ENCODE peak calls at places on chromosome 21, in four cellular contexts. O is T-cell, N is kidney tubule cell, J is G401. M is an unnamed sample.

GRCh38 chr21:34965200-34966174 is 83.6 kb downstream of the RUNX1 start:
- DNase-seq in O (no peak), N (peak; percentile 63), J (no peak), M (no peak)

GRCh38 chr21:46079357-46080170 is 18.3 kb upstream of the COL6A2 start:
- DNase-seq in J (no peak), O (no peak), N (no peak), M (peak; percentile 11)

GRCh38 chr21:42089093-42089631 is 18.0 kb downstream of the UMODL1 start:
- DNase-seq in N (no peak), J (no peak), O (no peak), M (no peak)

GRCh38 chr21:29372063-29372802 is 73.5 kb downstream of the BACH1 start:
- DNase-seq in J (peak; percentile 82), N (peak; percentile 75), O (peak; percentile 18), M (peak; percentile 45)

GRCh38 chr21:34669149-34669879 is 520 bp downstream of the CLIC6 start:
- DNase-seq in J (no peak), N (peak; percentile 25), O (peak; percentile 6), M (no peak)

GRCh38 chr21:39319814-39320332 is 6.4 kb upstream of the BRWD1 start:
- DNase-seq in J (no peak), O (no peak), N (no peak), M (no peak)

GRCh38 chr21:35559128-35559831 is 501.0 kb downstream of the SETD4 start:
- DNase-seq in J (no peak), N (peak; percentile 12), O (no peak), M (no peak)

GRCh38 chr21:37899141-37899540 is 17.1 kb downstream of the KCNJ6 start:
- DNase-seq in J (no peak), N (no peak), O (no peak), M (no peak)

GRCh38 chr21:17560377-17560776 is 47.5 kb downstream of the CXADR start:
- DNase-seq in J (no peak), O (no peak), N (no peak), M (no peak)

GRCh38 chr21:38679531-38679930 is 126.2 kb upstream of the ETS2 start:
- DNase-seq in J (no peak), O (no peak), N (peak; percentile 81), M (no peak)

GRCh38 chr21:32611471-32611997 is 643 bp downstream of the CFAP298 start:
- DNase-seq in J (no peak), O (peak; percentile 20), N (peak; percentile 49), M (peak; percentile 48)

GRCh38 chr21:45772180-45772579 is 128.7 kb downstream of the PCBP3 start:
- DNase-seq in O (no peak), N (no peak), J (no peak), M (no peak)

GRCh38 chr21:38179504-38179900 is 77.3 kb upstream of the KCNJ15 start:
- DNase-seq in N (peak; percentile 11), O (no peak), J (no peak), M (no peak)

GRCh38 chr21:44416193-44416592 is 39.1 kb upstream of the LRRC3 start:
- DNase-seq in J (no peak), N (no peak), O (no peak), M (no peak)

GRCh38 chr21:34726627-34727337 is 58.0 kb downstream of the CLIC6 start:
- DNase-seq in O (no peak), N (peak; percentile 6), J (no peak), M (peak; percentile 27)

GRCh38 chr21:45507888-45508508 is 34.2 kb downstream of the SLC19A1 start:
- DNase-seq in N (no peak), O (no peak), J (no peak), M (no peak)

GRCh38 chr21:42460391-42461184 is 35.4 kb downstream of the RSPH1 start:
- DNase-seq in O (peak; percentile 50), N (peak; percentile 83), J (no peak), M (no peak)

M was measured in activated CD4-positive, alpha-beta memory T cell treated with anti-CD3 and anti-CD28 coated beads, Interleukin-2, amount 10 ng/mL, durations not matched to agents 7 days and 5 days.